ENCODE peak calls at places on chromosome 4, in five cellular contexts. W is HEK293T, I is GM12878, V is HepG2, B is H1. H is an unnamed sample.

GRCh38 chr4:173214661-173215060 is 46.0 kb downstream of the GALNT7 start:
- DNase-seq in W (no peak), I (no peak), V (no peak), B (no peak), H (no peak)

GRCh38 chr4:155419266-155419665 is 42.5 kb upstream of the MAP9 start:
- DNase-seq in W (no peak), I (no peak), V (no peak), B (no peak), H (no peak)

GRCh38 chr4:3136454-3136853 is 62.0 kb downstream of the HTT start:
- DNase-seq in W (no peak), I (no peak), V (no peak), B (no peak), H (no peak)

GRCh38 chr4:124711469-124712416 is 789 bp downstream of the ANKRD50 start:
- DNase-seq in W (peak; percentile 43), I (no peak), V (peak; percentile 41), B (peak; percentile 80), H (peak; percentile 35)

GRCh38 chr4:16227462-16227868 is 1.2 kb upstream of the TAPT1 start:
- DNase-seq in W (no peak), I (no peak), V (peak; percentile 32), B (no peak), H (no peak)

GRCh38 chr4:187179086-187180070 is 455.7 kb upstream of the FAT1 start:
- DNase-seq in W (no peak), I (no peak), V (no peak), B (no peak), H (no peak)

GRCh38 chr4:78057135-78057599 is at the start of gene FRAS1:
- DNase-seq in W (peak; percentile 49), I (no peak), V (peak; percentile 62), B (peak; percentile 76), H (no peak)

GRCh38 chr4:67393699-67394281 is 151.5 kb downstream of the CENPC start:
- DNase-seq in W (no peak), I (no peak), V (peak; percentile 15), B (no peak), H (peak; percentile 16)

GRCh38 chr4:25792200-25792791 is 70.5 kb downstream of the SEL1L3 start:
- DNase-seq in W (peak; percentile 33), I (no peak), V (peak; percentile 51), B (peak; percentile 71), H (no peak)

GRCh38 chr4:55345980-55346850 is at the start of gene SRD5A3:
- DNase-seq in W (peak; percentile 84), I (peak; percentile 19), V (peak; percentile 66), B (peak; percentile 95), H (peak; percentile 43)

GRCh38 chr4:76600447-76600846 is 165.4 kb downstream of the SHROOM3 start:
- DNase-seq in W (no peak), I (no peak), V (no peak), B (no peak), H (no peak)

GRCh38 chr4:117326091-117326490 is 240.7 kb upstream of the TRAM1L1 start:
- DNase-seq in W (no peak), I (no peak), V (no peak), B (no peak), H (no peak)

GRCh38 chr4:117327491-117327890 is 242.1 kb upstream of the TRAM1L1 start:
- DNase-seq in W (no peak), I (no peak), V (no peak), B (no peak), H (no peak)

GRCh38 chr4:117324851-117325491 is 239.6 kb upstream of the TRAM1L1 start:
- DNase-seq in W (no peak), I (no peak), V (no peak), B (no peak), H (no peak)
- TF ChIP-seq SUZ12 in W (no peak), I (no peak), V (no peak), B (no peak), H (no peak)

GRCh38 chr4:38323141-38323634 is 340.8 kb upstream of the KLF3 start:
- DNase-seq in W (no peak), I (no peak), V (no peak), B (no peak), H (no peak)
- TF ChIP-seq SUZ12 in W (no peak), I (no peak), V (no peak), B (no peak), H (no peak)

DNA sequence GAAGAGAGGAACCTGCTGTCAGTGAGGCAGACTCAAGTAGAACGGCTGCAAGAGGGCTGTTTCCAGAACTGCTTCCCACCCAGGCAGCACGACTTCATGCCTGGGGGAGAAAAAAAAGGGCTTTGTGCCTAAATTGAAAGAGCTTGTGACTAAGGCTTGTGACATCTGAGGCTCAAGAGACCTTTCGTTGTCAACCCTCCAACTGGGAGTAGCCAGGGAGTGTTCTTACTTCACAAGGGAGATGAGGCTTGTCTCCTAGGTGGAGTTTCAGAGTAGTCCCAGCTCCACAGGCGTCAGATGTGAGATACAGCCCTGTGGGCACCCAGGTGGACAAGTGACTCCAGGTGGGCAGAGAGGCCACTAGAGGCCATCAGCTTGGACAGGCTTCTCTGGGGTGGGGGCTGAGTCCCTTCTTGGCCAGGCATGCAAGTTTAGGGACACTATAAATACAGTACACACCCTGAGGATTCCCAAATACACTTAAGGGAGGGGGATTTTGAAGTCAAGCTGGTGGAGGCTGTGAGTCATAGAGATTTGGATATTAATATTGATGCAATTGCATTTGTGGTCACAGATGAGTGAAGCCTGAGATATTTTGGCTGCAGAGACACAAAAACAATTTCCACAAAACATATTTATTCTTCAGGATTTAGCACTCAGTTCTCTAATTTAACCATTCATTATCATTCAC is 40.1 kb upstream of the SETD7 start:
- DNase-seq in W (no peak), I (no peak), V (no peak), B (no peak), H (no peak)
- TF ChIP-seq SUZ12 in W (no peak), I (no peak), V (no peak), B (no peak), H (no peak)

DNA sequence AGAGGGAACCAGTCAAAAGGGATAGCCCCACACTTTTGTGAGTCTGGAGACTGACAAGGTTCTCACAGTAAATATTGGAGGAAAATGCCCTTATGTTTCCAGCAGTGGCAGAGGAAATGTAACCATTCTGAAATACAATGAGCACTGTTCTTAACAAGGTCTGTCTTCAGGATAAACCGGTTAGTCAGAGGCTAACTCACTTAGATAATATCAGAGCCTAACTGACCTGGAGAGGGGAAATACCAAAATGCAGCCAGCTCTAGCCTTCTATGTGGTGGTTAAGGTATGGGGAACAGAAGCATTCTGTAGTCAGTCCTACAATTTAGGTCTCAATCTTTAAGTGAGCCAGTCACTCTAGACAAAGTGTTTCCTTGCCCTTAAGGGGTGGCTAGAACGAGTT is 70.8 kb downstream of the TBCK start:
- DNase-seq in W (no peak), I (no peak), V (peak; percentile 19), B (no peak), H (no peak)
- TF ChIP-seq SUZ12 in W (no peak), I (no peak), V (no peak), B (no peak), H (no peak)

GRCh38 chr4:151921811-151922210 is 161.0 kb upstream of the GATB start:
- DNase-seq in W (no peak), I (no peak), V (no peak), B (no peak), H (no peak)

GRCh38 chr4:151922306-151922705 is 161.5 kb upstream of the GATB start:
- DNase-seq in W (no peak), I (no peak), V (no peak), B (no peak), H (no peak)

GRCh38 chr4:151921371-151921770 is 160.6 kb upstream of the GATB start:
- DNase-seq in W (no peak), I (no peak), V (no peak), B (no peak), H (no peak)

GRCh38 chr4:151928112-151928511 is 167.3 kb upstream of the GATB start:
- DNase-seq in W (no peak), I (no peak), V (no peak), B (no peak), H (no peak)

GRCh38 chr4:151922811-151923210 is 162.0 kb upstream of the GATB start:
- DNase-seq in W (no peak), I (no peak), V (no peak), B (no peak), H (no peak)
- TF ChIP-seq SUZ12 in W (no peak), I (no peak), V (no peak), B (no peak), H (no peak)

GRCh38 chr4:39486221-39486804 is 27.5 kb downstream of the LIAS start:
- DNase-seq in W (no peak), I (no peak), V (no peak), B (no peak), H (no peak)

GRCh38 chr4:39495446-39496208 is 31.6 kb downstream of the UGDH start:
- DNase-seq in W (no peak), I (no peak), V (no peak), B (peak; percentile 16), H (no peak)

GRCh38 chr4:39494354-39494753 is 32.9 kb downstream of the UGDH start:
- DNase-seq in W (no peak), I (no peak), V (no peak), B (no peak), H (no peak)

GRCh38 chr4:39484582-39485272 is 25.9 kb downstream of the LIAS start:
- DNase-seq in W (no peak), I (no peak), V (no peak), B (no peak), H (no peak)

GRCh38 chr4:39490322-39490721 is 31.5 kb downstream of the LIAS start:
- DNase-seq in W (no peak), I (no peak), V (no peak), B (no peak), H (no peak)
- TF ChIP-seq SUZ12 in W (no peak), I (no peak), V (no peak), B (no peak), H (no peak)

GRCh38 chr4:122901621-122902020 is 20.8 kb downstream of the NUDT6 start:
- DNase-seq in W (no peak), I (no peak), V (no peak), B (no peak), H (no peak)

GRCh38 chr4:122899682-122900081 is 22.7 kb downstream of the NUDT6 start:
- DNase-seq in W (no peak), I (no peak), V (no peak), B (no peak), H (no peak)

GRCh38 chr4:122898370-122899150 is 23.8 kb downstream of the NUDT6 start:
- DNase-seq in W (no peak), I (no peak), V (no peak), B (no peak), H (no peak)

GRCh38 chr4:122903766-122904165 is 18.6 kb downstream of the NUDT6 start:
- DNase-seq in W (no peak), I (no peak), V (no peak), B (no peak), H (no peak)

DNA sequence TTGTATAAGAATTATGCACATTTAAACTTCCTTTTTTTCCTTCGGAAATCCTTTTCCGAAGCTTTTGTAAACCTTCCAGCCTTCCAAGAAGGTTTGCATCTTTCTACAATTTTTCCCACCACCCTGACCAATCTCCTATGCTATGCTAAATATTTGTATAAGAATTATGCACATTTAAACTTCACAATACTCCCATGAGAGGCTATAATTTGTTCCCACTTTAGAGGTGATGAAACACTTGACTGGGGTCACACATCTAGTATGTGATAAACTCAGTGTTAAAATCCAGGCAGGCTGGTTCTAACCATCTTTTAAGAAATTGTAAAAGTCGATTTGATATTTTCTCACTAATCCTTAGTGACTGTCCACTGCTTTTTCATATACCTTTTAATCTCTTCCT is 22.1 kb downstream of the NUDT6 start:
- DNase-seq in W (no peak), I (no peak), V (no peak), B (no peak), H (no peak)
- TF ChIP-seq SUZ12 in W (no peak), I (no peak), V (no peak), B (no peak), H (no peak)

GRCh38 chr4:30912098-30912719 is 192.0 kb downstream of the PCDH7 start:
- DNase-seq in W (no peak), I (no peak), V (no peak), B (no peak), H (no peak)
- TF ChIP-seq SUZ12 in W (no peak), I (no peak), V (no peak), B (no peak), H (no peak)

H was measured in NT2/D1.